ENCODE peak calls at places on chromosomes 2 and 18, in eight cellular contexts. One of them, this sample, is unnamed.

GRCh38 chr2:174914894-174915760 is 90.1 kb downstream of the CHN1 start:
- DNase-seq in stromal cell of bone marrow: no peak
- DNase-seq in stimulated activated CD8-positive, alpha-beta memory T cell treated with anti-CD3 and anti-CD28 coated beads, Interleukin-4, amount 100 ng/mL, for 4 hours: no peak
- DNase-seq in A673: peak
- DNase-seq in neuronal stem cell: no peak
- DNase-seq in ELR: no peak
- DNase-seq in activated naive CD8-positive, alpha-beta T cell treated with anti-CD3 and anti-CD28 coated beads for 36 hours: no peak
- DNase-seq in GF-D8: no peak
- DNase-seq in this sample: no peak

GRCh38 chr18:49693276-49694005 is 119.9 kb downstream of the ACAA2 start:
- DNase-seq in stimulated activated CD8-positive, alpha-beta memory T cell treated with anti-CD3 and anti-CD28 coated beads, Interleukin-4, amount 100 ng/mL, for 4 hours: no peak
- DNase-seq in stromal cell of bone marrow: no peak
- DNase-seq in A673: peak
- DNase-seq in neuronal stem cell: no peak
- DNase-seq in GF-D8: no peak
- DNase-seq in ELR: no peak
- DNase-seq in activated naive CD8-positive, alpha-beta T cell treated with anti-CD3 and anti-CD28 coated beads for 36 hours: no peak
- DNase-seq in this sample: no peak

GRCh38 chr2:122251153-122251552 is 495.7 kb downstream of the TSN start:
- DNase-seq in GF-D8: no peak
- DNase-seq in stromal cell of bone marrow: no peak
- DNase-seq in stimulated activated CD8-positive, alpha-beta memory T cell treated with anti-CD3 and anti-CD28 coated beads, Interleukin-4, amount 100 ng/mL, for 4 hours: no peak
- DNase-seq in A673: no peak
- DNase-seq in activated naive CD8-positive, alpha-beta T cell treated with anti-CD3 and anti-CD28 coated beads for 36 hours: no peak
- DNase-seq in neuronal stem cell: no peak
- DNase-seq in ELR: no peak
- DNase-seq in this sample: no peak

GRCh38 chr2:235095569-235095968 is 143.8 kb downstream of the SH3BP4 start:
- DNase-seq in ELR: peak
- DNase-seq in stimulated activated CD8-positive, alpha-beta memory T cell treated with anti-CD3 and anti-CD28 coated beads, Interleukin-4, amount 100 ng/mL, for 4 hours: no peak
- DNase-seq in neuronal stem cell: no peak
- DNase-seq in A673: no peak
- DNase-seq in stromal cell of bone marrow: no peak
- DNase-seq in activated naive CD8-positive, alpha-beta T cell treated with anti-CD3 and anti-CD28 coated beads for 36 hours: no peak
- DNase-seq in GF-D8: no peak
- DNase-seq in this sample: no peak

GRCh38 chr2:194896871-194897270 is 760.2 kb upstream of the SLC39A10 start:
- DNase-seq in ELR: no peak
- DNase-seq in stromal cell of bone marrow: no peak
- DNase-seq in neuronal stem cell: no peak
- DNase-seq in A673: no peak
- DNase-seq in stimulated activated CD8-positive, alpha-beta memory T cell treated with anti-CD3 and anti-CD28 coated beads, Interleukin-4, amount 100 ng/mL, for 4 hours: no peak
- DNase-seq in activated naive CD8-positive, alpha-beta T cell treated with anti-CD3 and anti-CD28 coated beads for 36 hours: no peak
- DNase-seq in GF-D8: no peak
- DNase-seq in this sample: no peak

GRCh38 chr2:43190305-43191052 is 35.9 kb downstream of the ZFP36L2 start:
- DNase-seq in GF-D8: no peak
- DNase-seq in A673: no peak
- DNase-seq in activated naive CD8-positive, alpha-beta T cell treated with anti-CD3 and anti-CD28 coated beads for 36 hours: no peak
- DNase-seq in neuronal stem cell: no peak
- DNase-seq in stromal cell of bone marrow: no peak
- DNase-seq in ELR: no peak
- DNase-seq in stimulated activated CD8-positive, alpha-beta memory T cell treated with anti-CD3 and anti-CD28 coated beads, Interleukin-4, amount 100 ng/mL, for 4 hours: no peak
- DNase-seq in this sample: no peak

GRCh38 chr18:50636366-50637057 is 76.6 kb downstream of the MAPK4 start:
- DNase-seq in stimulated activated CD8-positive, alpha-beta memory T cell treated with anti-CD3 and anti-CD28 coated beads, Interleukin-4, amount 100 ng/mL, for 4 hours: no peak
- DNase-seq in activated naive CD8-positive, alpha-beta T cell treated with anti-CD3 and anti-CD28 coated beads for 36 hours: no peak
- DNase-seq in A673: no peak
- DNase-seq in stromal cell of bone marrow: no peak
- DNase-seq in GF-D8: no peak
- DNase-seq in neuronal stem cell: no peak
- DNase-seq in ELR: no peak
- DNase-seq in this sample: no peak

GRCh38 chr2:184030978-184031377 is 567.4 kb upstream of the ZNF804A start:
- DNase-seq in stimulated activated CD8-positive, alpha-beta memory T cell treated with anti-CD3 and anti-CD28 coated beads, Interleukin-4, amount 100 ng/mL, for 4 hours: no peak
- DNase-seq in GF-D8: no peak
- DNase-seq in stromal cell of bone marrow: no peak
- DNase-seq in activated naive CD8-positive, alpha-beta T cell treated with anti-CD3 and anti-CD28 coated beads for 36 hours: no peak
- DNase-seq in ELR: peak
- DNase-seq in neuronal stem cell: no peak
- DNase-seq in A673: no peak
- DNase-seq in this sample: no peak

GRCh38 chr2:175414872-175415487 is 233.5 kb upstream of the ATP5MC3 start:
- DNase-seq in A673: peak
- DNase-seq in GF-D8: no peak
- DNase-seq in stimulated activated CD8-positive, alpha-beta memory T cell treated with anti-CD3 and anti-CD28 coated beads, Interleukin-4, amount 100 ng/mL, for 4 hours: no peak
- DNase-seq in stromal cell of bone marrow: peak
- DNase-seq in activated naive CD8-positive, alpha-beta T cell treated with anti-CD3 and anti-CD28 coated beads for 36 hours: no peak
- DNase-seq in ELR: peak
- DNase-seq in neuronal stem cell: peak
- DNase-seq in this sample: peak

GRCh38 chr2:6184532-6185302 is 492.5 kb downstream of the SOX11 start:
- DNase-seq in ELR: no peak
- DNase-seq in GF-D8: no peak
- DNase-seq in stromal cell of bone marrow: no peak
- DNase-seq in neuronal stem cell: peak
- DNase-seq in stimulated activated CD8-positive, alpha-beta memory T cell treated with anti-CD3 and anti-CD28 coated beads, Interleukin-4, amount 100 ng/mL, for 4 hours: no peak
- DNase-seq in activated naive CD8-positive, alpha-beta T cell treated with anti-CD3 and anti-CD28 coated beads for 36 hours: no peak
- DNase-seq in A673: no peak
- DNase-seq in this sample: peak

GRCh38 chr2:49801898-49802297 is 647.6 kb upstream of the FSHR start:
- DNase-seq in stimulated activated CD8-positive, alpha-beta memory T cell treated with anti-CD3 and anti-CD28 coated beads, Interleukin-4, amount 100 ng/mL, for 4 hours: no peak
- DNase-seq in A673: no peak
- DNase-seq in activated naive CD8-positive, alpha-beta T cell treated with anti-CD3 and anti-CD28 coated beads for 36 hours: no peak
- DNase-seq in stromal cell of bone marrow: peak
- DNase-seq in ELR: no peak
- DNase-seq in GF-D8: no peak
- DNase-seq in neuronal stem cell: no peak
- DNase-seq in this sample: no peak

GRCh38 chr2:171811229-171811628 is 82.8 kb downstream of the SLC25A12 start:
- DNase-seq in stromal cell of bone marrow: peak
- DNase-seq in A673: peak
- DNase-seq in ELR: peak
- DNase-seq in neuronal stem cell: no peak
- DNase-seq in GF-D8: no peak
- DNase-seq in stimulated activated CD8-positive, alpha-beta memory T cell treated with anti-CD3 and anti-CD28 coated beads, Interleukin-4, amount 100 ng/mL, for 4 hours: no peak
- DNase-seq in activated naive CD8-positive, alpha-beta T cell treated with anti-CD3 and anti-CD28 coated beads for 36 hours: no peak
- DNase-seq in this sample: no peak

GRCh38 chr2:72794572-72794971 is 31.3 kb downstream of the EXOC6B start:
- DNase-seq in stromal cell of bone marrow: no peak
- DNase-seq in neuronal stem cell: no peak
- DNase-seq in A673: peak
- DNase-seq in stimulated activated CD8-positive, alpha-beta memory T cell treated with anti-CD3 and anti-CD28 coated beads, Interleukin-4, amount 100 ng/mL, for 4 hours: no peak
- DNase-seq in activated naive CD8-positive, alpha-beta T cell treated with anti-CD3 and anti-CD28 coated beads for 36 hours: no peak
- DNase-seq in ELR: peak
- DNase-seq in GF-D8: no peak
- DNase-seq in this sample: no peak

GRCh38 chr2:143231257-143231650 is 102.0 kb downstream of the ARHGAP15 start:
- DNase-seq in activated naive CD8-positive, alpha-beta T cell treated with anti-CD3 and anti-CD28 coated beads for 36 hours: no peak
- DNase-seq in stimulated activated CD8-positive, alpha-beta memory T cell treated with anti-CD3 and anti-CD28 coated beads, Interleukin-4, amount 100 ng/mL, for 4 hours: no peak
- DNase-seq in stromal cell of bone marrow: no peak
- DNase-seq in A673: no peak
- DNase-seq in ELR: peak
- DNase-seq in GF-D8: no peak
- DNase-seq in neuronal stem cell: no peak
- DNase-seq in this sample: no peak

GRCh38 chr2:149463328-149464002 is 124.1 kb downstream of the MMADHC start:
- DNase-seq in A673: no peak
- DNase-seq in stromal cell of bone marrow: no peak
- DNase-seq in neuronal stem cell: no peak
- DNase-seq in activated naive CD8-positive, alpha-beta T cell treated with anti-CD3 and anti-CD28 coated beads for 36 hours: no peak
- DNase-seq in ELR: no peak
- DNase-seq in GF-D8: no peak
- DNase-seq in stimulated activated CD8-positive, alpha-beta memory T cell treated with anti-CD3 and anti-CD28 coated beads, Interleukin-4, amount 100 ng/mL, for 4 hours: no peak
- DNase-seq in this sample: no peak

GRCh38 chr2:216492951-216493685 is 5.5 kb upstream of the RPL37A start:
- DNase-seq in ELR: peak
- DNase-seq in GF-D8: no peak
- DNase-seq in neuronal stem cell: no peak
- DNase-seq in stromal cell of bone marrow: peak
- DNase-seq in A673: peak
- DNase-seq in stimulated activated CD8-positive, alpha-beta memory T cell treated with anti-CD3 and anti-CD28 coated beads, Interleukin-4, amount 100 ng/mL, for 4 hours: no peak
- DNase-seq in activated naive CD8-positive, alpha-beta T cell treated with anti-CD3 and anti-CD28 coated beads for 36 hours: no peak
- DNase-seq in this sample: no peak

GRCh38 chr2:235217814-235218213 is 266.0 kb downstream of the SH3BP4 start:
- DNase-seq in stromal cell of bone marrow: no peak
- DNase-seq in activated naive CD8-positive, alpha-beta T cell treated with anti-CD3 and anti-CD28 coated beads for 36 hours: no peak
- DNase-seq in GF-D8: no peak
- DNase-seq in stimulated activated CD8-positive, alpha-beta memory T cell treated with anti-CD3 and anti-CD28 coated beads, Interleukin-4, amount 100 ng/mL, for 4 hours: no peak
- DNase-seq in A673: no peak
- DNase-seq in ELR: peak
- DNase-seq in neuronal stem cell: no peak
- DNase-seq in this sample: no peak

GRCh38 chr18:8229040-8229439 is 380.2 kb upstream of the RAB12 start:
- DNase-seq in GF-D8: no peak
- DNase-seq in ELR: no peak
- DNase-seq in stimulated activated CD8-positive, alpha-beta memory T cell treated with anti-CD3 and anti-CD28 coated beads, Interleukin-4, amount 100 ng/mL, for 4 hours: no peak
- DNase-seq in A673: no peak
- DNase-seq in stromal cell of bone marrow: no peak
- DNase-seq in activated naive CD8-positive, alpha-beta T cell treated with anti-CD3 and anti-CD28 coated beads for 36 hours: no peak
- DNase-seq in neuronal stem cell: no peak
- DNase-seq in this sample: no peak

GRCh38 chr2:72000110-72000509 is 147.6 kb downstream of the CYP26B1 start:
- DNase-seq in ELR: no peak
- DNase-seq in activated naive CD8-positive, alpha-beta T cell treated with anti-CD3 and anti-CD28 coated beads for 36 hours: no peak
- DNase-seq in GF-D8: no peak
- DNase-seq in A673: no peak
- DNase-seq in stimulated activated CD8-positive, alpha-beta memory T cell treated with anti-CD3 and anti-CD28 coated beads, Interleukin-4, amount 100 ng/mL, for 4 hours: no peak
- DNase-seq in stromal cell of bone marrow: no peak
- DNase-seq in neuronal stem cell: no peak
- DNase-seq in this sample: no peak

GRCh38 chr2:126793885-126794613 is 104.6 kb upstream of the TEX51 start:
- DNase-seq in GF-D8: no peak
- DNase-seq in stimulated activated CD8-positive, alpha-beta memory T cell treated with anti-CD3 and anti-CD28 coated beads, Interleukin-4, amount 100 ng/mL, for 4 hours: no peak
- DNase-seq in ELR: no peak
- DNase-seq in stromal cell of bone marrow: no peak
- DNase-seq in activated naive CD8-positive, alpha-beta T cell treated with anti-CD3 and anti-CD28 coated beads for 36 hours: no peak
- DNase-seq in neuronal stem cell: no peak
- DNase-seq in A673: no peak
- DNase-seq in this sample: no peak

GRCh38 chr2:18083806-18084205 is 205.3 kb downstream of the KCNS3 start:
- DNase-seq in activated naive CD8-positive, alpha-beta T cell treated with anti-CD3 and anti-CD28 coated beads for 36 hours: no peak
- DNase-seq in stromal cell of bone marrow: no peak
- DNase-seq in GF-D8: no peak
- DNase-seq in stimulated activated CD8-positive, alpha-beta memory T cell treated with anti-CD3 and anti-CD28 coated beads, Interleukin-4, amount 100 ng/mL, for 4 hours: no peak
- DNase-seq in A673: no peak
- DNase-seq in neuronal stem cell: no peak
- DNase-seq in ELR: no peak
- DNase-seq in this sample: no peak

GRCh38 chr18:11860594-11861450 is 9.6 kb downstream of the CHMP1B start:
- DNase-seq in stimulated activated CD8-positive, alpha-beta memory T cell treated with anti-CD3 and anti-CD28 coated beads, Interleukin-4, amount 100 ng/mL, for 4 hours: no peak
- DNase-seq in A673: no peak
- DNase-seq in GF-D8: no peak
- DNase-seq in neuronal stem cell: no peak
- DNase-seq in ELR: no peak
- DNase-seq in activated naive CD8-positive, alpha-beta T cell treated with anti-CD3 and anti-CD28 coated beads for 36 hours: no peak
- DNase-seq in stromal cell of bone marrow: no peak
- DNase-seq in this sample: no peak

GRCh38 chr2:46294185-46294836 is 2.9 kb upstream of the EPAS1 start:
- DNase-seq in neuronal stem cell: no peak
- DNase-seq in stimulated activated CD8-positive, alpha-beta memory T cell treated with anti-CD3 and anti-CD28 coated beads, Interleukin-4, amount 100 ng/mL, for 4 hours: no peak
- DNase-seq in A673: no peak
- DNase-seq in ELR: peak
- DNase-seq in activated naive CD8-positive, alpha-beta T cell treated with anti-CD3 and anti-CD28 coated beads for 36 hours: no peak
- DNase-seq in stromal cell of bone marrow: no peak
- DNase-seq in GF-D8: no peak
- DNase-seq in this sample: no peak

GRCh38 chr2:112182581-112183034 is 44.4 kb downstream of the FBLN7 start:
- DNase-seq in ELR: no peak
- DNase-seq in stromal cell of bone marrow: no peak
- DNase-seq in GF-D8: no peak
- DNase-seq in stimulated activated CD8-positive, alpha-beta memory T cell treated with anti-CD3 and anti-CD28 coated beads, Interleukin-4, amount 100 ng/mL, for 4 hours: no peak
- DNase-seq in neuronal stem cell: no peak
- DNase-seq in A673: no peak
- DNase-seq in activated naive CD8-positive, alpha-beta T cell treated with anti-CD3 and anti-CD28 coated beads for 36 hours: peak
- DNase-seq in this sample: no peak

GRCh38 chr2:239412914-239413603 is 12.2 kb upstream of the HDAC4 start:
- DNase-seq in neuronal stem cell: no peak
- DNase-seq in ELR: no peak
- DNase-seq in A673: no peak
- DNase-seq in stromal cell of bone marrow: no peak
- DNase-seq in GF-D8: no peak
- DNase-seq in stimulated activated CD8-positive, alpha-beta memory T cell treated with anti-CD3 and anti-CD28 coated beads, Interleukin-4, amount 100 ng/mL, for 4 hours: no peak
- DNase-seq in activated naive CD8-positive, alpha-beta T cell treated with anti-CD3 and anti-CD28 coated beads for 36 hours: no peak
- DNase-seq in this sample: no peak

GRCh38 chr2:176704282-176704773 is 435.1 kb downstream of the MTX2 start:
- DNase-seq in neuronal stem cell: no peak
- DNase-seq in GF-D8: no peak
- DNase-seq in activated naive CD8-positive, alpha-beta T cell treated with anti-CD3 and anti-CD28 coated beads for 36 hours: no peak
- DNase-seq in stromal cell of bone marrow: no peak
- DNase-seq in stimulated activated CD8-positive, alpha-beta memory T cell treated with anti-CD3 and anti-CD28 coated beads, Interleukin-4, amount 100 ng/mL, for 4 hours: no peak
- DNase-seq in ELR: no peak
- DNase-seq in A673: peak
- DNase-seq in this sample: no peak

This sample was measured in neural crest cell.